ENCODE peak calls at places on chromosomes 11 and 22, in four cellular contexts. U is AG04450, O is COR-L47, J is Kasumi-1. T is an unnamed sample.

GRCh38 chr22:32649515-32650200 is 151.8 kb upstream of the TIMP3 start:
- DNase-seq in J (peak; percentile 31), U (no peak), O (no peak), T (peak; percentile 88)

GRCh38 chr22:43980996-43981395 is 25.8 kb downstream of the SAMM50 start:
- DNase-seq in O (no peak), U (no peak), J (no peak), T (no peak)

GRCh38 chr11:45995342-45995734 is 72.9 kb downstream of the LARGE2 start:
- DNase-seq in U (no peak), J (no peak), O (no peak), T (no peak)

GRCh38 chr22:43228330-43228729 is 41.4 kb upstream of the TTLL12 start:
- DNase-seq in U (no peak), O (no peak), J (peak; percentile 43), T (peak; percentile 34)

GRCh38 chr11:129576652-129577051 is 201.0 kb downstream of the BARX2 start:
- DNase-seq in O (no peak), J (no peak), U (no peak), T (no peak)

GRCh38 chr11:124839051-124839971 is 25.9 kb upstream of the ROBO3 start:
- DNase-seq in O (peak; percentile 26), U (no peak), J (no peak), T (no peak)

GRCh38 chr11:65593518-65594414 is 1.8 kb downstream of the KCNK7 start:
- DNase-seq in U (no peak), O (no peak), J (peak; percentile 32), T (no peak)

GRCh38 chr11:10856689-10857603 is 907 bp downstream of the ZBED5 start:
- DNase-seq in U (no peak), O (peak; percentile 8), J (peak; percentile 62), T (no peak)

T was measured in GDM1.